ENCODE peak calls at places on chromosomes 7 and 10, in eight cellular contexts. C is CD4-positive, CD25-positive, alpha-beta regulatory T cell; P is breast epithelium; Y is CD8-positive, alpha-beta memory T cell; E is epithelial cell of proximal tubule; S is AG10803; R is endodermal cell; Q is psoas muscle. F is an unnamed sample.

GRCh38 chr7:24685706-24686105 is 71.6 kb downstream of the GSDME start:
- DNase-seq in C (no peak), P (no peak), Y (no peak), E (no peak), S (no peak), R (no peak), Q (no peak), F (no peak)

GRCh38 chr7:39228946-39229345 is 251.2 kb downstream of the POU6F2 start:
- DNase-seq in C (no peak), P (no peak), Y (no peak), E (no peak), S (peak), R (peak), Q (no peak), F (peak)

GRCh38 chr10:100183482-100183881 is 2.3 kb downstream of the ERLIN1 start:
- DNase-seq in C (no peak), P (no peak), Y (no peak), E (no peak), S (peak), R (no peak), Q (no peak), F (peak)

GRCh38 chr7:50470250-50471163 is 20.4 kb upstream of the FIGNL1 start:
- DNase-seq in C (no peak), P (no peak), Y (no peak), E (no peak), S (no peak), R (no peak), Q (no peak), F (no peak)

GRCh38 chr10:18254086-18254485 is 113.9 kb downstream of the CACNB2 start:
- DNase-seq in C (no peak), P (no peak), Y (no peak), E (no peak), S (peak), R (no peak), Q (no peak), F (peak)

GRCh38 chr7:99308461-99309074 is 17.1 kb upstream of the ARPC1A start:
- DNase-seq in C (no peak), P (no peak), Y (no peak), E (no peak), S (peak), R (peak), Q (no peak), F (peak)

GRCh38 chr7:99498546-99498944 is 1.5 kb downstream of the ZNF394 start:
- DNase-seq in C (no peak), P (no peak), Y (no peak), E (no peak), S (no peak), R (no peak), Q (no peak), F (no peak)

GRCh38 chr7:150945853-150946825 is 32.0 kb downstream of the KCNH2 start:
- DNase-seq in C (no peak), P (peak), Y (no peak), E (no peak), S (no peak), R (no peak), Q (no peak), F (peak)

GRCh38 chr7:73519867-73520672 is 2.0 kb downstream of the BAZ1B start:
- DNase-seq in C (peak), P (no peak), Y (peak), E (no peak), S (no peak), R (no peak), Q (no peak), F (peak)

GRCh38 chr10:104297697-104298660 is 29.0 kb downstream of the GSTO2 start:
- DNase-seq in C (no peak), P (no peak), Y (no peak), E (no peak), S (peak), R (peak), Q (no peak), F (peak)

GRCh38 chr10:99406149-99406548 is 24.3 kb downstream of the GOT1 start:
- DNase-seq in C (no peak), P (no peak), Y (no peak), E (no peak), S (no peak), R (no peak), Q (no peak), F (no peak)

GRCh38 chr10:132468201-132468600 is 69.4 kb upstream of the INPP5A start:
- DNase-seq in C (no peak), P (no peak), Y (no peak), E (no peak), S (no peak), R (no peak), Q (no peak), F (no peak)

GRCh38 chr7:117645456-117646181 is 165.8 kb downstream of the CFTR start:
- DNase-seq in C (no peak), P (no peak), Y (no peak), E (no peak), S (peak), R (no peak), Q (no peak), F (peak)

GRCh38 chr7:139734395-139734794 is 43.4 kb downstream of the HIPK2 start:
- DNase-seq in C (no peak), P (no peak), Y (no peak), E (peak), S (peak), R (peak), Q (no peak), F (peak)

GRCh38 chr7:70353310-70353947 is 755.2 kb downstream of the AUTS2 start:
- DNase-seq in C (no peak), P (no peak), Y (no peak), E (no peak), S (peak), R (no peak), Q (no peak), F (peak)

GRCh38 chr10:98481418-98481945 is 34.7 kb upstream of the HPS1 start:
- DNase-seq in C (no peak), P (no peak), Y (no peak), E (no peak), S (peak), R (no peak), Q (no peak), F (no peak)

GRCh38 chr7:32513205-32513604 is 17.9 kb downstream of the AVL9 start:
- DNase-seq in C (no peak), P (no peak), Y (no peak), E (no peak), S (no peak), R (no peak), Q (no peak), F (no peak)

GRCh38 chr10:57849726-57850357 is 417.9 kb downstream of the IPMK start:
- DNase-seq in C (no peak), P (no peak), Y (no peak), E (no peak), S (peak), R (no peak), Q (no peak), F (peak)

GRCh38 chr10:59688921-59689351 is 20.7 kb downstream of the SLC16A9 start:
- DNase-seq in C (no peak), P (no peak), Y (no peak), E (no peak), S (no peak), R (no peak), Q (no peak), F (no peak)

GRCh38 chr10:99834410-99834809 is 52.0 kb downstream of the ABCC2 start:
- DNase-seq in C (no peak), P (no peak), Y (no peak), E (no peak), S (peak), R (no peak), Q (no peak), F (peak)

GRCh38 chr10:48683893-48684292 is 780 bp upstream of the WDFY4 start:
- DNase-seq in C (no peak), P (no peak), Y (no peak), E (peak), S (no peak), R (no peak), Q (no peak), F (no peak)
- H3K4me3 ChIP-seq in C (no peak), P (no peak), Y (no peak), E (no peak), S (no peak), R (no peak), Q (no peak), F (no peak)

GRCh38 chr7:30852744-30853288 is 58.8 kb upstream of the AQP1 start:
- DNase-seq in C (no peak), P (no peak), Y (no peak), E (no peak), S (no peak), R (no peak), Q (no peak), F (no peak)

GRCh38 chr7:30858576-30858975 is 53.1 kb upstream of the AQP1 start:
- DNase-seq in C (no peak), P (no peak), Y (no peak), E (no peak), S (peak), R (no peak), Q (no peak), F (no peak)

GRCh38 chr7:30853576-30853975 is 58.1 kb upstream of the AQP1 start:
- DNase-seq in C (no peak), P (no peak), Y (no peak), E (no peak), S (no peak), R (no peak), Q (no peak), F (no peak)

GRCh38 chr7:30859202-30859939 is 52.3 kb upstream of the AQP1 start:
- DNase-seq in C (no peak), P (no peak), Y (no peak), E (no peak), S (no peak), R (no peak), Q (no peak), F (no peak)

GRCh38 chr7:30855936-30856335 is 55.7 kb upstream of the AQP1 start:
- DNase-seq in C (no peak), P (no peak), Y (no peak), E (no peak), S (no peak), R (no peak), Q (no peak), F (no peak)
- H3K4me3 ChIP-seq in C (no peak), P (no peak), Y (no peak), E (no peak), S (no peak), R (no peak), Q (no peak), F (no peak)

GRCh38 chr10:88971668-88972067 is 18.9 kb upstream of the FAS start:
- DNase-seq in C (no peak), P (no peak), Y (no peak), E (no peak), S (peak), R (no peak), Q (no peak), F (no peak)
- H3K4me3 ChIP-seq in C (no peak), P (no peak), Y (no peak), E (no peak), S (no peak), R (no peak), Q (no peak), F (no peak)

GRCh38 chr7:16409777-16410176 is 11.6 kb downstream of the CRPPA start:
- DNase-seq in C (no peak), P (no peak), Y (no peak), E (no peak), S (no peak), R (no peak), Q (no peak), F (no peak)

GRCh38 chr7:16417958-16418357 is 3.4 kb downstream of the CRPPA start:
- DNase-seq in C (no peak), P (no peak), Y (no peak), E (no peak), S (no peak), R (no peak), Q (no peak), F (no peak)

GRCh38 chr7:16416289-16417282 is 4.8 kb downstream of the CRPPA start:
- DNase-seq in C (no peak), P (no peak), Y (no peak), E (peak), S (peak), R (no peak), Q (no peak), F (peak)

GRCh38 chr7:16411391-16411790 is 9.9 kb downstream of the CRPPA start:
- DNase-seq in C (no peak), P (no peak), Y (no peak), E (no peak), S (no peak), R (no peak), Q (no peak), F (no peak)

GRCh38 chr7:16412535-16413247 is 8.6 kb downstream of the CRPPA start:
- DNase-seq in C (no peak), P (no peak), Y (no peak), E (no peak), S (no peak), R (no peak), Q (no peak), F (no peak)
- H3K4me3 ChIP-seq in C (no peak), P (no peak), Y (no peak), E (no peak), S (no peak), R (no peak), Q (no peak), F (no peak)

GRCh38 chr7:15686957-15687644 is 618 bp upstream of the MEOX2 start:
- DNase-seq in C (no peak), P (no peak), Y (no peak), E (no peak), S (no peak), R (peak), Q (no peak), F (peak)

GRCh38 chr7:15686209-15686956 is at the start of gene MEOX2:
- DNase-seq in C (no peak), P (no peak), Y (no peak), E (no peak), S (peak), R (peak), Q (peak), F (peak)

GRCh38 chr7:15684834-15685233 is 1.6 kb downstream of the MEOX2 start:
- DNase-seq in C (no peak), P (no peak), Y (no peak), E (no peak), S (peak), R (peak), Q (peak), F (peak)

GRCh38 chr7:15684036-15684815 is 2.3 kb downstream of the MEOX2 start:
- DNase-seq in C (no peak), P (no peak), Y (no peak), E (no peak), S (no peak), R (no peak), Q (no peak), F (peak)

GRCh38 chr7:15685358-15686181 is 913 bp downstream of the MEOX2 start:
- DNase-seq in C (no peak), P (no peak), Y (no peak), E (peak), S (peak), R (peak), Q (peak), F (peak)
- H3K4me3 ChIP-seq in C (no peak), P (peak), Y (no peak), E (peak), S (peak), R (peak), Q (peak), F (peak)

GRCh38 chr10:52248697-52249306 is 65.3 kb upstream of the DKK1 start:
- DNase-seq in C (no peak), P (no peak), Y (no peak), E (no peak), S (no peak), R (no peak), Q (no peak), F (no peak)
- H3K4me3 ChIP-seq in C (no peak), P (no peak), Y (no peak), E (no peak), S (no peak), R (no peak), Q (no peak), F (no peak)

GRCh38 chr7:93921190-93921585 is 347 bp upstream of the GNG11 start:
- DNase-seq in C (no peak), P (no peak), Y (no peak), E (no peak), S (peak), R (no peak), Q (no peak), F (no peak)

GRCh38 chr7:93926800-93927199 is 5.3 kb downstream of the GNG11 start:
- DNase-seq in C (no peak), P (no peak), Y (no peak), E (no peak), S (no peak), R (no peak), Q (no peak), F (no peak)

GRCh38 chr7:93923291-93923690 is 1.8 kb downstream of the GNG11 start:
- DNase-seq in C (no peak), P (no peak), Y (no peak), E (no peak), S (no peak), R (no peak), Q (no peak), F (no peak)

GRCh38 chr7:93921607-93922446 is at the start of gene GNG11:
- DNase-seq in C (no peak), P (peak), Y (no peak), E (no peak), S (peak), R (peak), Q (peak), F (peak)

GRCh38 chr7:93923946-93924345 is 2.4 kb downstream of the GNG11 start:
- DNase-seq in C (no peak), P (no peak), Y (no peak), E (no peak), S (peak), R (no peak), Q (no peak), F (no peak)
- H3K4me3 ChIP-seq in C (no peak), P (peak), Y (no peak), E (peak), S (peak), R (no peak), Q (peak), F (peak)

DNA sequence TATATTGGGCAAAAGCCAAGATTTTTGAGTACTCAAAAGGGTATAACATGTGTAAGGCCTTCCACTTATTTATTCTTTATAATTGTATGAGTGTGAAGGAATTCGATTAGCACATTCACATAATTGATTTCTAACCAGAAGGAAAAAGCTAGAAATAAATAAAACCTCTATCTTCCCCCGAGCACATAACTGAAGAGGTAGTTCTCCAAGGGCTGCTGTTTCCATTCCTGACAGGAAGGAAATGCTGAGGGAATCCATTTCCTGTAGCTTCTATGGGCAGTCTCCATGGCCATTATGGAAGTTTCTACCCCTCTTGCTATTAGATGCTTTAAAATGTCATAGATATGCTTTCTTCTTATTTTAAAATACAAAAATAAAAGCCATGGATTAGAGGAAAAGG is 70.5 kb upstream of the ABCB5 start:
- DNase-seq in C (no peak), P (no peak), Y (no peak), E (no peak), S (no peak), R (no peak), Q (no peak), F (no peak)
- H3K4me3 ChIP-seq in C (no peak), P (no peak), Y (no peak), E (no peak), S (no peak), R (no peak), Q (no peak), F (no peak)

F was measured in foreskin fibroblast.